ENCODE peak calls at places on chromosome 18, in eight cellular contexts. W is stimulated activated CD8-positive, alpha-beta memory T cell treated with anti-CD3 and anti-CD28 coated beads, Interleukin-7, amount 100 ng/mL, for 24 hours; Y is AG08396; U is stimulated activated CD4-positive, alpha-beta T cell treated with anti-CD3 and anti-CD28 coated beads, Interleukin-1b, Interleukin-23, amount 100 ng/mL, for 48 hours; H is dorsolateral prefrontal cortex; N is astrocyte; Q is cardiac fibroblast; Z is epithelial cell of proximal tubule. J is an unnamed sample.

GRCh38 chr18:13629841-13630747 is 96.3 kb downstream of the FAM210A start:
- DNase-seq in Z (no peak), H (peak), U (peak), Q (peak), N (peak), Y (peak), W (peak), J (no peak)

GRCh38 chr18:10850828-10851227 is 298.5 kb downstream of the PIEZO2 start:
- DNase-seq in W (no peak), H (no peak), N (no peak), Q (peak), U (no peak), Y (no peak), Z (no peak), J (no peak)

GRCh38 chr18:73681912-73682311 is 465.7 kb downstream of the FBXO15 start:
- DNase-seq in N (no peak), H (no peak), Q (no peak), Y (no peak), U (no peak), W (no peak), Z (no peak), J (no peak)

GRCh38 chr18:74353169-74353775 is 37.6 kb downstream of the C18orf63 start:
- DNase-seq in H (peak), Q (peak), U (peak), Y (peak), Z (peak), N (peak), W (no peak), J (peak)

GRCh38 chr18:36942264-36942663 is 113.3 kb downstream of the KIAA1328 start:
- DNase-seq in H (no peak), Q (peak), N (peak), Y (peak), Z (peak), U (no peak), W (no peak), J (peak)

GRCh38 chr18:644395-645004 is 13.0 kb upstream of the TYMS start:
- DNase-seq in N (no peak), U (peak), H (peak), W (no peak), Q (no peak), Y (no peak), Z (no peak), J (no peak)

GRCh38 chr18:35477974-35478373 is 19.8 kb downstream of the INO80C start:
- DNase-seq in Z (no peak), H (no peak), N (no peak), W (no peak), Y (no peak), U (no peak), Q (no peak), J (no peak)

GRCh38 chr18:48292229-48292628 is 117.0 kb downstream of the ZBTB7C start:
- DNase-seq in H (no peak), Y (no peak), N (no peak), U (no peak), W (no peak), Z (no peak), Q (no peak), J (no peak)

GRCh38 chr18:3649559-3650426 is 199.8 kb downstream of the TGIF1 start:
- DNase-seq in N (peak), Y (no peak), H (no peak), W (no peak), Z (no peak), U (no peak), Q (peak), J (no peak)

GRCh38 chr18:48222118-48222517 is 187.1 kb downstream of the ZBTB7C start:
- DNase-seq in Y (no peak), H (peak), N (peak), U (no peak), Q (peak), W (no peak), Z (peak), J (no peak)

GRCh38 chr18:26655614-26656400 is 107.5 kb upstream of the KCTD1 start:
- DNase-seq in Y (peak), H (peak), N (peak), Z (no peak), W (no peak), U (no peak), Q (peak), J (no peak)

GRCh38 chr18:61637319-61637718 is 255.5 kb downstream of the RNF152 start:
- DNase-seq in Y (no peak), N (no peak), W (no peak), Q (no peak), U (no peak), Z (no peak), H (no peak), J (no peak)

GRCh38 chr18:78580835-78581339 is 398.7 kb upstream of the SALL3 start:
- DNase-seq in Y (no peak), Q (no peak), U (no peak), Z (no peak), N (no peak), W (no peak), H (no peak), J (no peak)

GRCh38 chr18:36297419-36298112 is at the start of gene FHOD3:
- DNase-seq in Z (no peak), H (no peak), U (no peak), N (peak), W (no peak), Q (peak), Y (peak), J (no peak)

GRCh38 chr18:48398074-48398473 is 11.1 kb downstream of the ZBTB7C start:
- DNase-seq in Z (no peak), H (no peak), U (no peak), N (no peak), Y (no peak), Q (no peak), W (no peak), J (no peak)

GRCh38 chr18:7958897-7959146 is 391.7 kb downstream of the PTPRM start:
- DNase-seq in Q (no peak), Y (no peak), W (no peak), N (no peak), U (no peak), H (no peak), Z (no peak), J (no peak)

GRCh38 chr18:35747894-35748472 is 166.4 kb downstream of the GALNT1 start:
- DNase-seq in W (no peak), Y (no peak), N (no peak), Z (no peak), U (no peak), Q (no peak), H (no peak), J (no peak)

GRCh38 chr18:45528712-45529336 is 86.5 kb upstream of the SLC14A2 start:
- DNase-seq in N (no peak), Y (no peak), U (no peak), W (no peak), Q (no peak), Z (no peak), H (no peak), J (no peak)

J was measured in AG04450.